ENCODE peak calls at places on chromosomes 11 and 22, in ten cellular contexts. V is OCI-LY7, Q is sigmoid colon, U is fibroblast of lung, H is cardiac muscle cell, Y is neural progenitor cell, N is hepatocyte, T is mammary epithelial cell, K is endothelial cell of umbilical vein, F is kidney. M is an unnamed sample. For H3K4me1, the result is how much of the 10 kb centered on the place peaks cover.

GRCh38 chr11:19389787-19390303 is 149.1 kb upstream of the E2F8 start:
- DNase-seq in V (no peak), F (peak), Q (peak), K (peak), T (no peak), N (peak), U (peak), Y (no peak), H (no peak), M (no peak)

GRCh38 chr11:63931876-63932275 is 6.9 kb upstream of the NAA40 start:
- DNase-seq in N (no peak), H (no peak), F (no peak), U (no peak), K (no peak), T (no peak), Q (no peak), Y (no peak), V (no peak), M (no peak)

GRCh38 chr11:22920939-22921565 is 60.8 kb upstream of the CCDC179 start:
- DNase-seq in Y (peak), K (peak), N (peak), F (no peak), H (peak), U (peak), V (peak), Q (no peak), T (peak), M (peak)

GRCh38 chr11:2101171-2101675 is 38.0 kb downstream of the IGF2 start:
- DNase-seq in F (peak), N (no peak), K (no peak), Y (no peak), T (no peak), V (no peak), H (no peak), U (no peak), Q (peak), M (no peak)

GRCh38 chr11:61049066-61049382 is 53.3 kb upstream of the CD5 start:
- DNase-seq in N (no peak), Y (no peak), V (no peak), F (no peak), U (no peak), T (no peak), Q (no peak), K (no peak), H (no peak), M (no peak)

GRCh38 chr22:43009444-43009843 is 5.5 kb downstream of the PACSIN2 start:
- DNase-seq in F (no peak), K (no peak), V (no peak), Y (no peak), T (no peak), Q (no peak), U (no peak), H (no peak), N (no peak), M (no peak)

GRCh38 chr11:68370211-68371111 is 58.1 kb downstream of the LRP5 start:
- DNase-seq in U (no peak), F (no peak), Y (no peak), T (no peak), Q (no peak), N (no peak), H (no peak), K (no peak), V (peak), M (peak)

GRCh38 chr11:59221438-59221837 is 8.7 kb upstream of the MPEG1 start:
- DNase-seq in T (peak), K (no peak), H (peak), Q (no peak), V (peak), F (no peak), Y (no peak), U (peak), N (no peak), M (no peak)

GRCh38 chr11:14254533-14255530 is 104.2 kb downstream of the RRAS2 start:
- DNase-seq in Q (no peak), T (no peak), Y (no peak), N (no peak), K (no peak), V (no peak), F (no peak), U (peak), H (no peak), M (no peak)

GRCh38 chr11:5818245-5818865 is 9.6 kb downstream of the OR52N2 start:
- DNase-seq in Q (no peak), F (no peak), V (no peak), T (no peak), U (no peak), H (no peak), Y (no peak), K (peak), N (no peak), M (no peak)

GRCh38 chr11:113271551-113272245 is 42.7 kb upstream of the TTC12 start:
- DNase-seq in H (no peak), F (no peak), Q (no peak), K (no peak), Y (no peak), T (no peak), N (no peak), V (no peak), U (no peak), M (no peak)

GRCh38 chr22:38531251-38531956 is 25.3 kb upstream of the DDX17 start:
- DNase-seq in U (no peak), F (no peak), Y (no peak), V (no peak), N (no peak), T (no peak), K (no peak), H (no peak), Q (no peak), M (no peak)

GRCh38 chr11:19597876-19598275 is 114.8 kb upstream of the NAV2 start:
- DNase-seq in T (no peak), Y (no peak), H (no peak), U (peak), N (no peak), K (no peak), Q (no peak), F (no peak), V (no peak), M (no peak)

GRCh38 chr11:68038718-68039525 is at the start of gene TCIRG1:
- DNase-seq in F (peak), Y (peak), N (peak), T (peak), V (peak), U (peak), H (peak), K (peak), Q (peak), M (peak)

GRCh38 chr11:70580036-70580805 is 181.9 kb downstream of the CTTN start:
- DNase-seq in F (peak), U (no peak), K (no peak), V (no peak), N (peak), H (peak), Y (peak), T (no peak), Q (peak), M (no peak)

GRCh38 chr11:94129505-94130335 is 1.1 kb downstream of the PANX1 start:
- DNase-seq in N (peak), F (no peak), U (peak), T (no peak), Q (no peak), V (peak), H (peak), Y (peak), K (peak), M (no peak)

GRCh38 chr11:126547161-126547560 is 191.7 kb downstream of the ST3GAL4 start:
- DNase-seq in Q (no peak), V (no peak), N (no peak), U (peak), H (peak), F (no peak), K (no peak), Y (no peak), T (peak), M (no peak)

GRCh38 chr11:44611687-44612437 is 46.4 kb downstream of the CD82 start:
- DNase-seq in F (no peak), U (no peak), K (no peak), Q (no peak), Y (no peak), N (no peak), H (no peak), V (peak), T (peak), M (no peak)

GRCh38 chr11:26914968-26915367 is 78.9 kb upstream of the FIBIN start:
- DNase-seq in H (no peak), T (no peak), Q (no peak), Y (no peak), U (no peak), N (no peak), F (no peak), V (peak), K (no peak), M (no peak)

GRCh38 chr11:111851636-111852035 is 19.7 kb downstream of the ALG9 start:
- DNase-seq in H (peak), Q (no peak), T (no peak), K (peak), Y (peak), U (peak), N (peak), F (no peak), V (peak), M (no peak)

GRCh38 chr11:119403021-119403420 is 20.0 kb downstream of the THY1 start:
- DNase-seq in K (no peak), Q (no peak), T (no peak), U (peak), F (no peak), V (no peak), N (peak), H (peak), Y (no peak), M (no peak)

GRCh38 chr11:116478205-116478604 is 294.6 kb downstream of the BUD13 start:
- DNase-seq in U (no peak), Y (no peak), F (no peak), Q (no peak), H (no peak), T (no peak), V (no peak), K (no peak), N (no peak), M (peak)

GRCh38 chr11:118342503-118343161 is at the start of gene CD3D:
- DNase-seq in Q (no peak), Y (no peak), U (no peak), N (no peak), F (no peak), T (no peak), K (no peak), V (no peak), H (no peak), M (no peak)

GRCh38 chr11:35662649-35663407 is at the start of gene TRIM44:
- DNase-seq in Y (peak), H (peak), V (peak), F (peak), T (peak), N (peak), K (peak), U (peak), Q (peak), M (peak)
- TF ChIP-seq CTCF in Y (no peak), H (no peak), V (no peak), F (no peak), T (no peak), N (no peak), K (no peak), U (no peak), Q (no peak), M (no peak)

DNA sequence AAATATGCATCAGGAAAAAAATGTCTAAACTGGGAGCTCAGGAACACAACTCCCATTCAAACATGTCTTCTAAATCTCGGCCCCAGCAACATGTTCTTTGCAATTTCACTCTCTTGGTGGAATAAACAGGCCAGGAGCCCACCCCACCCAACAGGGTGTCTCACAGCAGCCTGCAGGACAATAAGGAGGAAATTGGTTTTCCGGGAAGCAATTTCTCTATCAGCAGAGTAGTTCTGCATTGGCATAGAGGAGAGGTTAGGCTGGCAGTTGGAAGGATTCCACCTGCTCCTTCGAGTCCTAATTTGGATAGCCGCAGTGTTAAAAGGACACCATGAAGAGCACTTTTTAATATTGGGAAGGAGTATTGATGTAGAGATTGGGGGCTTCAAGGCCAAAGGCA is 55.9 kb upstream of the BARX2 start:
- DNase-seq in K (no peak), T (no peak), Q (no peak), Y (no peak), N (no peak), V (no peak), U (no peak), H (no peak), F (no peak), M (no peak)
- H3K4me1 ChIP-seq in K (under half), T (under half), Q (under half), Y (under half), N (under half), V (under half), U (under half), H (under half), F (under half), M (under half)

GRCh38 chr11:65266210-65266609 is 4.4 kb downstream of the POLA2 start:
- DNase-seq in K (no peak), U (peak), N (no peak), F (no peak), Y (no peak), H (no peak), T (no peak), V (peak), Q (no peak), M (no peak)
- TF ChIP-seq CTCF in K (no peak), U (no peak), N (no peak), F (peak), Y (no peak), H (no peak), T (no peak), V (peak), Q (no peak), M (no peak)

DNA sequence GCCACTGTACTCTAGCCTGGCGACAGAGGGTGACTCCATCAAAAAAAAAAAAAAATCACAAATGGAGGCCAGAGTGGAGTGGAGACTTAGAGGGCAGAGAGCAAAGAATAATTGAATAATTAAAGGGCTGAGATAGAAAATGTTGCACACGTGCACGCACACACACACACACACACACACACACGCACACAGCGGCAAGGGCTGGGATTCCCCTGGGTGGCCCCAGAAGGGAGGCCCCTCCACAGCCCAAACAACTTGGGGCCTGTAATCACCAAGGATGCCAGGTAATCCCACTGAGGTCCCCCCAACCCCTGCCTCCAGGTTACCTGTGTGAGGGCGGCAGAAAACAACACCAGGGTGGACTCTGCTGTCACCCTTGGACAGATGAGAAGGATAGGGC is 12.0 kb upstream of the DGKZ start:
- DNase-seq in Q (no peak), T (no peak), N (no peak), V (no peak), K (no peak), U (no peak), Y (no peak), F (no peak), H (no peak), M (no peak)
- H3K4me1 ChIP-seq in Q (under half), T (under half), N (under half), V (under half), K (under half), U (under half), Y (half or more), F (under half), H (under half), M (under half)

DNA sequence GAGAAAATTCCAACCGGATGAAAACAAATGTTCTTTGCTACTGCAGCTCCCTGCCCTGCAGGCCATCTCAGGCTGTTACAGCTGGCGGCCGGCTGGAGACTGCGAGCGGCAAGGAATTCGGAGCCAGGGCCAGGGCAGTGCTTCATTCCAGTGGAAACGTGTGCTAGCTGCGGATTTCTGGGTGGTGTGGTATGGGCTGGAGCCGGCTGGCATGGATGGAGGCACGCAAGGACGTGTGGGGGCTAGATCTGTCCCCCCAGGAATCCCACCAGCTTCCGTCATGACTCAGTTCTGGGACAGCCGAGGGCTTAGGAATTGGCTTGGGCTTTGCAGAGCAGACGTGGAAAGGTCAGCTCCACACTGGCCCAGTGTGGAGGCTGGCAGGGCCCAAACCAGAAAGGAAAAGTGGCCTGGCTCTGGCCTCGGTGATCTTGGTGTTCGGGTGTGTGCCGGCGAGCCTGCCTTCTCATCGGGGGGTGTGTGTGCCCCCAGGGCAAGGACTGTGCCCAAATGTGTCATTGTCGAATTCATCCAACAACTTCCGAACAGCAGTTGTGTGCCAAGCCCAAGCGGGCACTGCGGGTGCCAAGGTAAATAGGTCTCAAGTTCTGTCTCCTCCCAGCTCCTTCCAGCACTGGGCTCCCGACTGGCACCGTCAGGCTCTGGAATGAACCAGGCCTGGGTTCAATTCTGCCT is 48.1 kb upstream of the SHISAL1 start:
- DNase-seq in N (peak), T (peak), K (peak), Y (peak), H (peak), U (peak), F (peak), V (no peak), Q (peak), M (no peak)
- TF ChIP-seq CTCF in N (no peak), T (peak), K (no peak), Y (peak), H (peak), U (peak), F (no peak), V (no peak), Q (peak), M (no peak)

GRCh38 chr11:11505701-11506100 is 116.1 kb downstream of the GALNT18 start:
- DNase-seq in Y (no peak), U (no peak), T (no peak), F (no peak), K (no peak), V (no peak), Q (no peak), H (no peak), N (no peak), M (no peak)
- H3K4me1 ChIP-seq in Y (under half), U (under half), T (under half), F (under half), K (under half), V (under half), Q (half or more), H (under half), N (under half), M (under half)

GRCh38 chr22:37021041-37021440 is 1.5 kb downstream of the MPST start:
- DNase-seq in K (no peak), U (no peak), N (no peak), F (no peak), V (no peak), Y (no peak), T (no peak), H (no peak), Q (no peak), M (no peak)

GRCh38 chr22:37020192-37020479 is 594 bp downstream of the MPST start:
- DNase-seq in T (peak), H (peak), N (peak), Q (no peak), V (peak), Y (no peak), K (peak), U (peak), F (no peak), M (peak)

GRCh38 chr22:37018086-37018814 is 997 bp downstream of the TST start:
- DNase-seq in Q (no peak), V (no peak), H (no peak), F (peak), U (no peak), N (no peak), K (no peak), T (no peak), Y (no peak), M (no peak)

GRCh38 chr22:37018815-37019308 is 385 bp downstream of the TST start:
- DNase-seq in F (peak), V (no peak), K (peak), Q (peak), T (peak), H (peak), U (peak), N (peak), Y (peak), M (peak)

DNA sequence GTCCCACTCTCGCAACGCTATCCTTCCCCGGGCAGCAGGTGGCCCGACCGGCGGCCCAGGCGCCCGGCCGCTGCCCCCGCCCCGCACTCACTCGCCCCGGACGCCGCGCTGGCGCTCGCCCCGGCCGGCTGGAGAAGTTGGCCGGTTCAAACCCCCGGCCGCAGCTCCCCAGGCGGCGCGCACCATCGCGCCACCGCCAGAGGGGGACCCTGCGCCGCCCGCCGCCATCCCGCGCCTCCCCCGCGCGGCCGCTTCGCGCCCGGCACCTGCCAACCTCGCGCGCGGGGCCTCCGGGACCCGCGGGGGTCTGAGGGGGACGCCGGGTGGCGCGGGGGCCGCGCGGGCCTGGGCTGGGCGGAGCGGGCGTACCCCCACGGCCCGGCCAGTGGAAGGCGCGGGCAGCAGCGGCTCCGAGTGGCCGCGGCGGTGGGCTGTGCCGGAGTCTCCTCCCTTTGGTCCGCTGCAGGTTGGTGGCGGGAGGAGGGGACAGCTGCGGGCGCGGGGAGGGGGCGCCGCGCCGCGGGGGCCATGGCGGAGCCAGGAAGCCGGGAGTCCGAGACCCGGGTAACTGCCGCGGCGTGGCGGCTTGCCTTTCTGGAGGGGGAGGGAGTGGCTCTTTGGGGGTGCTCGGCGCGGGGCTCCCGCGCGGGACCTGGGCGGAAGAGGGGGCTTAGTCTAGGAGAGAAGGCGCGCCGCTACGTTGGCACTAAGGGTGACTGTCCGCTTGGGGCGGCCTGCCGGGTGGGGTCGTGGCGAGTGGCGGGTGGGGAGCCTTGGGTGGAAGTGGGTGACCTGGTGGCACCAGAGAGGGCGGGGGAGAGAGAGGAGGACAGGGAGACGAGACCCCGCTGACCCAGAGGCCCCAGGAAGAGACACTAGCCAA is at the start of the genes MPST and TST:
- DNase-seq in U (peak), F (peak), T (peak), H (peak), Q (peak), Y (peak), N (peak), K (peak), V (peak), M (peak)
- TF ChIP-seq CTCF in U (no peak), F (peak), T (no peak), H (no peak), Q (no peak), Y (peak), N (no peak), K (no peak), V (peak), M (no peak)